ENCODE peak calls at places on chromosomes 4 and X, in four cellular contexts. F is A549, I is pancreas, A is lower lobe of right lung. B is an unnamed sample.

GRCh38 chrX:82161195-82161594 is 959.3 kb downstream of the SH3BGRL start:
- DNase-seq in F (no peak), I (no peak), A (no peak), B (no peak)

GRCh38 chr4:132992686-132993085 is 156.4 kb upstream of the PCDH10 start:
- DNase-seq in I (no peak), F (no peak), A (no peak), B (no peak)

GRCh38 chrX:41921492-41922124 is 1.7 kb downstream of the CASK start:
- DNase-seq in A (no peak), I (no peak), F (no peak), B (peak)

GRCh38 chr4:140395668-140396067 is 22.2 kb downstream of the SCOC start:
- DNase-seq in I (no peak), A (no peak), F (no peak), B (no peak)

GRCh38 chr4:130653842-130654241 is 1557.9 kb downstream of the C4orf33 start:
- DNase-seq in A (no peak), F (no peak), I (no peak), B (no peak)

GRCh38 chrX:57677132-57677858 is 2.8 kb downstream of the NLRP2B start:
- DNase-seq in F (no peak), A (no peak), I (no peak), B (no peak)

GRCh38 chr4:74291468-74291867 is 16.8 kb upstream of the EPGN start:
- DNase-seq in F (no peak), A (no peak), I (no peak), B (no peak)

GRCh38 chrX:107934262-107934661 is 47.9 kb downstream of the TEX13B start:
- DNase-seq in A (no peak), I (no peak), F (no peak), B (no peak)

GRCh38 chr4:140260227-140260626 is 106.2 kb upstream of the MAML3 start:
- DNase-seq in A (no peak), I (no peak), F (peak), B (peak)

GRCh38 chr4:57553695-57554094 is 443.5 kb upstream of the IGFBP7 start:
- DNase-seq in I (no peak), A (no peak), F (no peak), B (no peak)
- TF ChIP-seq CTCF in I (no peak), A (no peak), F (no peak), B (no peak)

GRCh38 chrX:69705818-69706217 is 89.9 kb downstream of the EDA start:
- DNase-seq in A (no peak), F (no peak), I (no peak), B (no peak)
- TF ChIP-seq CTCF in A (no peak), F (no peak), I (no peak), B (no peak)

DNA sequence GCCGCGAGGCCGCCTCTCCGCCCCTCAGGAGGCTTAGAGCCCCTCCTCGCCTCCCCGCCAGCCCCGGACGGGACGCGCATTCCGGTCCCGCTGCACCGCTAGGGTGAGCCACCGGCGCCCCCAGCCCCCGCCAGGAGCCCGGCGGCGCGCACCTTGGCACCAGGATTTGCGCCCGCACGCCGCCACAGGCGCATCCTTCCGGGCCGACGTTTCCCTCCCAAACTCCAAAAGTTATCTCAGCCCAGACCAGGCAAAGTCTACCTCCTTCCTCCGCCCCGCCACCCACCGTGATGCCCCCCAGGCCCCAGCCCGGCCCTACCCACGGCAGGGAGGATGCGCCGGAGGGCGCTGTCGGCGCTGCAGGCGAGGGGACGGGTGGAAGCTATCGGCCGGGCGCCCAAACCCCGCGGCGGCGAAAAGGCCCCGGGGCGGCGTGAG is 538 bp downstream of the SCML2 start:
- DNase-seq in A (no peak), F (peak), I (no peak), B (no peak)
- TF ChIP-seq CTCF in A (peak), F (peak), I (no peak), B (no peak)

GRCh38 chrX:5916945-5917344 is 311.7 kb downstream of the NLGN4X start:
- DNase-seq in I (no peak), F (no peak), A (no peak), B (no peak)
- TF ChIP-seq CTCF in I (no peak), F (no peak), A (no peak), B (no peak)

GRCh38 chrX:71283409-71284143 is at the start of gene NONO:
- DNase-seq in A (peak), F (peak), I (peak), B (peak)
- TF ChIP-seq CTCF in A (no peak), F (no peak), I (no peak), B (peak)

GRCh38 chrX:154488336-154489075 is 1.9 kb downstream of the SLC10A3 start:
- DNase-seq in F (no peak), I (no peak), A (no peak), B (no peak)

GRCh38 chrX:154487518-154488290 is 1.3 kb upstream of the UBL4A start:
- DNase-seq in A (no peak), F (no peak), I (no peak), B (no peak)

GRCh38 chrX:154490021-154490413 is 412 bp downstream of the SLC10A3 start:
- DNase-seq in I (peak), A (no peak), F (peak), B (no peak)

GRCh38 chrX:154489182-154489581 is 1.2 kb downstream of the SLC10A3 start:
- DNase-seq in I (no peak), F (no peak), A (no peak), B (no peak)

DNA sequence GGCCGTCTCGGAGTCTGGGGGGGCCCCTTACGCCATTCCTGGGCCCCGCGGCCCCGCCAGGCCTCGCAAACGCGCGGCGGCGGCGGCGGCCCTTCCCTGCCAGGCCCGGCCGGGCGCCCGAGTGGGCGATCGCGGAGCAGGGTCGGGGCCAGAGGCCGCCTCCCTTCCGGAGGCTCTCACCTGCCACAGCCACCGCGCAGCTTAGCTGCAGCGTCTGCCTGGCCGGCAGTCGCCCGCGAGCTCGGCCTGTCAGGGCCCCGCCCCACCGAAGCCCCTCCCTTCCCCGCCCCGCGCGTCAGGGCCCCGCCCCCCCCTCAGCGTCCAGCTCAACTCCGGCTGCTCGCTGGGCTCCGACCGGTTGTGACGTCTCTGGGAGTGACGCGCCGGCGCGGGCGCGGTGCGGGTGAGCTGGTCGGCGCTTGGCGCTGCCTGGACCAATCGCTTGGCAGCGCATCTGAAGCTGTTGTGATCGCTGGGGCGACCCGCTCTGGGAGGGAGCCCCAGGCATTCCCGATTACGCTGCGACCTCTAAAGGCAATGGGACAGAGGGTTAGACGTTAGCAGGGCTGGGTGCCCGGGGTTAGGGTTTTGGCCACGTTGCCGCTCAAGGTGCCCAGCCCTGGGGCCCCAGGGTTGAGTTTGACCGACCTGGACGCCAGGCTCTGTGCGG is at the start of gene SLC10A3:
- DNase-seq in A (peak), F (peak), I (peak), B (peak)
- TF ChIP-seq CTCF in A (no peak), F (no peak), I (no peak), B (peak)

DNA sequence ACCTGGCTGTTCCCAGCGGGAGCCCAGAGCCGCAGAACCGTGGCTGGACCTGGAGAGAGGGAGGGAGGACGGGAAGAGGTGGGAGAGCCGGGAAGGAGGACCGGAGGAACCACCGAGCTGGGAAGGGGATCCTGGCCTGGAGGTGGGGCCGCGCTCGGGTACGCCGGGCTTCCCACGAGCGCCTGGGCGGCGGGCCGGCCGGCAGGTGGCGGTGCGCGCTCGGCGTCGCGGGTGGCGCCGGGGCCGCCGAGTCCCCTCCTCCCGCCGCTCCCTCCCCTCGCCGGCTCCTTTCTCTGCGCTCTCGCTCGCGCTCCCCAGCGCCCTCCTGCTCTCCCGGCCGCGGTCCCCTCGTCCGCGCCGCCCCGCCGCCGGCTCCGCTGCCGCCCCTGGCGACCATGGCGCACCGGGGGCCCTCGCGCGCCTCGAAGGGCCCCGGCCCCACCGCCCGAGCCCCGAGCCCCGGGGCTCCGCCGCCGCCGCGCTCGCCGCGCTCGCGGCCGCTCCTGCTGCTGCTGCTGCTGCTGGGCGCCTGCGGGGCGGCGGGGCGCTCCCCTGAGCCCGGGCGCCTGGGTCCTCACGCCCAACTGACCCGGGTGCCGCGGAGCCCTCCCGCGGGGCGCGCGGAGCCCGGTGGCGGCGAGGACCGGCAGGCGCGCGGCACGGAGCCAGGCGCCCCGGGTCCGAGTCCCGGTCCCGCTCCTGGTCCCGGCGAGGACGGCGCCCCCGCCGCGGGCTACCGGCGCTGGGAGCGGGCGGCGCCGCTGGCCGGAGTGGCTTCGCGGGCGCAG is at the start of gene SORCS2:
- DNase-seq in I (peak), A (peak), F (peak), B (no peak)
- TF ChIP-seq CTCF in I (peak), A (peak), F (peak), B (peak)

GRCh38 chr4:112522389-112522788 is 6.4 kb upstream of the NEUROG2 start:
- DNase-seq in A (no peak), F (no peak), I (no peak), B (no peak)

GRCh38 chr4:112520598-112521122 is 4.7 kb upstream of the NEUROG2 start:
- DNase-seq in A (no peak), F (no peak), I (no peak), B (no peak)

GRCh38 chr4:112521123-112522116 is 5.4 kb upstream of the NEUROG2 start:
- DNase-seq in F (no peak), A (no peak), I (no peak), B (no peak)

GRCh38 chr4:112523764-112524505 is 8.0 kb upstream of the NEUROG2 start:
- DNase-seq in F (peak), I (peak), A (peak), B (no peak)

GRCh38 chr4:112523008-112523440 is 7.0 kb upstream of the NEUROG2 start:
- DNase-seq in A (no peak), I (peak), F (no peak), B (no peak)
- TF ChIP-seq CTCF in A (no peak), I (peak), F (no peak), B (no peak)

DNA sequence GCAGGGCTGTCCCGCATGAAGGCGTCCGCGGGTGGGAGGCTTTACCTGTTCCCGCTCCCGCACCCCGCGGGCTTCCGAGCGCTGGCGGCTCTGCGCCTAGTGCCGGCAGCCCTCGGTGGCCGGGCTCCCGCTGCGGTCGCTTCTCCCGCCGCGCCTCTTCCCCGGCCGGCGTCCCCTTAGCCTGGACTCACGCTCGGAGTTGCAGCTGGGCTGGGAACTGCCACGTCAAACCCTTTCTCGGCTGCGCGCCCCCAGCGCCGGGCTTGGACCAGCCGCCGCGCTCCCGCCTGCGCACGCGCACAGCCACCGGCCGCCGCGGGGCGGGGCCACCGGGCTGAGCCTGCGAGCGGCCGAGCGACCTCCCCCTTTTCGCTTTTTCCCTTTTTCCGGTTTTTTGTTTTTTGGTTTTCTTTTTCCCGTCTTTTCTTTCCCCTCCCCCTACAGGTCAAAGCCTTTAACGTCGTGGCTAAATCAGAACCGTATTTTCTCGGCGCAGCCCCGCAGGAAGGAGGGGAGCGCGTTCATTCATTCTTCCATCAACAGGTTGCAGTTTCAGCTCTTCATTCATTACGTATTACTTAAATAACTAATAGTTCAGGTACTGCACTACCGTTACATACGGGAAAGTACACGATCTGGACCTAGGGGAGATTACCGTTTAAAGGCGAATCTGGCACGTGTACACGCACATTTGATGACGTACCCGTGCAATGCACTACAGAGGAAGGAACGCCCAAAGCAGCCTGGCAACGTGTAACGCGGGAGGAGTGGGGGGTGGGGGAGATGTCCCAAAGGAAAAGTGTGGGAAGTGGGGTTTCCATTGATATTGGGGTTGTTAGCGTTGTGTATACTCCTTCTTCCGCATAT is at the start of gene SEC24D:
- DNase-seq in A (peak), F (peak), I (peak), B (peak)
- TF ChIP-seq CTCF in A (peak), F (no peak), I (no peak), B (no peak)

B was measured in AG09319.